ENCODE peak calls at places on chromosome 14, in eight cellular contexts. R is left cardiac atrium; D is stimulated activated CD4-positive, alpha-beta T cell treated with anti-CD3 and anti-CD28 coated beads, Interleukin-15, amount 100 ng/mL, for 1 hour; G is HEK293T; A is endothelial cell; S is CD4-positive, alpha-beta T cell; H is activated CD4-positive, alpha-beta T cell treated with anti-CD3 and anti-CD28 coated beads, Interleukin-2, amount 50 U/mL, for 24 hours; C is OCI-LY7. Z is an unnamed sample.

GRCh38 chr14:101707285-101707842 is 54.1 kb upstream of the PPP2R5C start:
- DNase-seq in A (peak; percentile 59), D (no peak), H (peak; percentile 75), S (peak; percentile 41), G (peak; percentile 76), C (peak; percentile 83), R (peak; percentile 41), Z (peak; percentile 71)

GRCh38 chr14:23512156-23512555 is 39.4 kb downstream of the ZFHX2 start:
- DNase-seq in D (no peak), S (no peak), A (no peak), R (no peak), H (no peak), G (no peak), C (peak; percentile 4), Z (no peak)

GRCh38 chr14:71574976-71575375 is 357.3 kb upstream of the RGS6 start:
- DNase-seq in H (no peak), C (no peak), S (no peak), A (no peak), G (no peak), D (no peak), R (no peak), Z (no peak)

GRCh38 chr14:99001241-99001640 is 270.8 kb downstream of the BCL11B start:
- DNase-seq in G (no peak), A (no peak), C (no peak), S (no peak), D (no peak), H (no peak), R (no peak), Z (no peak)

GRCh38 chr14:22194669-22195068 is 394.4 kb downstream of the DAD1 start:
- DNase-seq in H (no peak), A (no peak), R (no peak), G (no peak), C (no peak), D (no peak), S (no peak), Z (no peak)

GRCh38 chr14:62691613-62692489 is 353.4 kb downstream of the KCNH5 start:
- DNase-seq in C (no peak), H (no peak), A (no peak), D (no peak), G (peak; percentile 20), R (peak; percentile 23), S (no peak), Z (no peak)

GRCh38 chr14:26598081-26598671 is 343 bp upstream of the NOVA1 start:
- DNase-seq in H (no peak), D (no peak), C (no peak), A (peak; percentile 90), S (no peak), R (peak; percentile 76), G (peak; percentile 84), Z (peak; percentile 96)

GRCh38 chr14:59511916-59512530 is 27.7 kb downstream of the JKAMP start:
- DNase-seq in G (peak; percentile 68), R (no peak), A (peak; percentile 49), D (no peak), H (no peak), C (peak; percentile 29), S (no peak), Z (peak; percentile 73)

GRCh38 chr14:95875831-95876768 is 532 bp upstream of the TUNAR start:
- DNase-seq in R (no peak), D (no peak), H (no peak), S (no peak), C (no peak), G (peak; percentile 49), A (peak; percentile 29), Z (peak; percentile 78)

GRCh38 chr14:54981698-54982097 is 45.2 kb downstream of the WDHD1 start:
- DNase-seq in A (no peak), H (no peak), S (no peak), C (no peak), D (no peak), G (no peak), R (no peak), Z (no peak)

GRCh38 chr14:58944226-58944769 is 244.2 kb upstream of the DAAM1 start:
- DNase-seq in D (no peak), G (peak; percentile 23), S (no peak), A (no peak), R (no peak), H (no peak), C (no peak), Z (no peak)

GRCh38 chr14:50832935-50833607 is 2.1 kb upstream of the NIN start:
- DNase-seq in S (no peak), G (no peak), A (no peak), H (no peak), R (no peak), C (no peak), D (no peak), Z (no peak)

GRCh38 chr14:95322646-95323045 is 2.9 kb upstream of the CLMN start:
- DNase-seq in R (no peak), D (no peak), A (no peak), C (no peak), G (no peak), S (no peak), H (no peak), Z (no peak)

GRCh38 chr14:40989260-40989659 is 617.4 kb upstream of the LRFN5 start:
- DNase-seq in C (no peak), R (no peak), A (no peak), S (no peak), G (no peak), D (no peak), H (no peak), Z (no peak)

GRCh38 chr14:37384870-37385596 is 187.3 kb downstream of the MIPOL1 start:
- DNase-seq in C (no peak), R (no peak), S (no peak), D (no peak), A (no peak), G (no peak), H (no peak), Z (no peak)

GRCh38 chr14:76432967-76433752 is 57.2 kb downstream of the ESRRB start:
- DNase-seq in H (no peak), G (no peak), A (no peak), C (no peak), R (no peak), S (no peak), D (no peak), Z (no peak)

GRCh38 chr14:70118064-70118463 is 70.7 kb downstream of the SLC8A3 start:
- DNase-seq in A (no peak), S (no peak), R (no peak), C (no peak), G (no peak), H (no peak), D (no peak), Z (no peak)

GRCh38 chr14:102189858-102190257 is 50.2 kb downstream of the WDR20 start:
- DNase-seq in A (no peak), G (no peak), R (no peak), H (no peak), S (no peak), D (no peak), C (no peak), Z (no peak)